ENCODE peak calls at places on chromosomes 16 and 17, in nine cellular contexts. W is HCT116, M is astrocyte of the cerebellum, N is ovary, V is pancreas, G is progenitor cell of endocrine pancreas, S is heart right ventricle, Y is cardiac muscle cell, Q is uterus. U is an unnamed sample.

GRCh38 chr17:77863814-77864161 is 94.7 kb upstream of the TNRC6C start:
- DNase-seq in W (no peak), M (no peak), N (no peak), V (peak; percentile 46), G (no peak), S (peak; percentile 69), Y (no peak), Q (peak; percentile 38), U (no peak)

GRCh38 chr16:49462989-49463371 is 89.4 kb downstream of the C16orf78 start:
- DNase-seq in W (no peak), M (no peak), N (no peak), V (no peak), G (no peak), S (no peak), Y (no peak), Q (no peak), U (no peak)

GRCh38 chr16:67542464-67542863 is 13.8 kb downstream of the RIPOR1 start:
- DNase-seq in W (peak; percentile 59), M (no peak), N (peak; percentile 35), V (no peak), G (no peak), S (no peak), Y (no peak), Q (no peak), U (no peak)

GRCh38 chr16:2782583-2783351 is 4.6 kb downstream of the PRSS33 start:
- DNase-seq in W (no peak), M (no peak), N (no peak), V (peak; percentile 52), G (no peak), S (no peak), Y (no peak), Q (peak; percentile 14), U (no peak)

GRCh38 chr17:19409509-19409908 is 1.5 kb upstream of the RNF112 start:
- DNase-seq in W (peak; percentile 64), M (peak; percentile 28), N (no peak), V (no peak), G (no peak), S (no peak), Y (no peak), Q (no peak), U (no peak)

GRCh38 chr16:5041604-5042133 is 7.9 kb upstream of the NAGPA start:
- DNase-seq in W (peak; percentile 58), M (peak; percentile 38), N (no peak), V (no peak), G (no peak), S (no peak), Y (no peak), Q (no peak), U (no peak)

GRCh38 chr16:71441348-71441781 is 489 bp downstream of the TLE7 start:
- DNase-seq in W (no peak), M (no peak), N (no peak), V (peak; percentile 66), G (no peak), S (no peak), Y (no peak), Q (no peak), U (no peak)

GRCh38 chr17:12756786-12757185 is 32.5 kb upstream of the ARHGAP44 start:
- DNase-seq in W (no peak), M (no peak), N (no peak), V (no peak), G (no peak), S (no peak), Y (no peak), Q (no peak), U (no peak)

GRCh38 chr17:4420692-4421131 is 13.0 kb upstream of the SPNS3 start:
- DNase-seq in W (peak; percentile 71), M (peak; percentile 40), N (no peak), V (no peak), G (peak; percentile 24), S (no peak), Y (peak; percentile 83), Q (peak; percentile 27), U (peak; percentile 23)

GRCh38 chr17:3894927-3895343 is 2.1 kb upstream of the CAMKK1 start:
- DNase-seq in W (no peak), M (no peak), N (no peak), V (no peak), G (no peak), S (no peak), Y (no peak), Q (no peak), U (no peak)

GRCh38 chr17:76866774-76867577 is 1.2 kb upstream of the MGAT5B start:
- DNase-seq in W (no peak), M (peak; percentile 20), N (no peak), V (no peak), G (no peak), S (no peak), Y (no peak), Q (no peak), U (no peak)

GRCh38 chr16:28932339-28933141 is 769 bp downstream of the CD19 start:
- DNase-seq in W (no peak), M (no peak), N (no peak), V (no peak), G (no peak), S (no peak), Y (no peak), Q (no peak), U (no peak)
- TF ChIP-seq CTCF in W (no peak), M (no peak), N (no peak), V (no peak), G (no peak), S (no peak), Y (no peak), Q (no peak), U (no peak)

DNA sequence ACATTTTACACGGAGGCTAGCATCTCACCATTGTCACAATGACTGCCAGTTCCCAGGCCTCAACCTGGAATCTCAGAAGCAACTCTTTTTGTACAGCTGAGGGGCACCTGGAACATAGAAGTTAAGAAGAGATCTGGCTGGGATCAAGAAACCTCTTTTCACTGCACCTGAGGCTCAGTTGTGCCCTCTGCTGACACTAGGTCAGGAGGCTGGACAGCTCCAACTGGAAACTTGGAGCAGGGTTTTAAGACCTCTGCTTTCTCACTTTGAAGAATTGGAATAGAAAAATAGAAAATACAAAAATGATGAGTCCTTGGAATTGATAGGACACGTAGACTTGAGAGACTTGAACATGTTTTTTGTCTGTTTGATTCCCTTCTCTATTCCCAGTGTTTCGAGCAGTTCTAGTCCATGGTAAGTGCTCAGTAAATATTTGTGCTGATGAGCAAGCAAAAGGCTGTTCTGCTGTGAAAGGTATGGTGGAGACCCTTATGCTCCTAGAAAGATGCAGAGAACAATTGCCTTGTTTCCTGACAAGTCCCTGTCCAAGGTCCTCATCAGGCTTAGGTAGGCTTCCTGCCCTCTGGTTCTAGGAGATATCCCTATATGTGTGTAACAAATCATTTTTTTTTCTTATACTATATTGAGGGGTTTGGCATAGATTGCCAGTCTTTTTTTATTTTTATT is 13.6 kb upstream of the PPM1D start:
- DNase-seq in W (no peak), M (no peak), N (no peak), V (no peak), G (no peak), S (no peak), Y (peak; percentile 56), Q (no peak), U (no peak)
- TF ChIP-seq CTCF in W (peak; percentile 50), M (peak; percentile 12), N (no peak), V (no peak), G (peak; percentile 41), S (no peak), Y (peak; percentile 45), Q (no peak), U (peak; percentile 33)

DNA sequence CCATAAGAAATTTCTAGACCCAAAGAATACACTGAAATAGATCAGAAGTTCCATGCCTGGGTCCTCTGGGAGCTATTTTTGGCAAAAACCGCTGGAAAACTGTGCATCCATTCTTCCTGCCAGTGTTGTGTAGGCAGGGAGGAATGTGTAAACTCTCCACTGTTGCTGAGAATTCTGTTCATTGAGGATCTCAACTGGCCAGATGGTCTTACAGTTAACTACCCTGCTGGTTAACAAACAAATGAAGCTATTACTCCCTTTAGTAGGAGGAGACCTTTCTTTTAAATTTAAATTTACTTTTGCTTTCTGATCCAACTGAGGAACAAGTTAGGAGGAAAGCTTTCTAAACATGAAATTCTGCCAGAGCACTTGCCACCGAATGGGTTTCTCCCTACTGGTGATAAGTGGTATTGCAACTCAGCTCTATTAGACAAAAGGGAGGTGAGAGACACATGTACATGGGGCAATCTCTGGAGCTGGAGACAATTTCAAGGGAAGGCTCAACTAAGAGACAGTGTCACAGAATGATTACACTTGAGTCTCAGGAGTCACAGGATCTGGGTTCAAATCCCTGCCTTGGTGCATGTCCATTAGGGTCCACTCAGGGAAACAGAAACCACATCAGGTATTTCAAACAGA is 37.6 kb downstream of the SOCS1 start:
- DNase-seq in W (no peak), M (no peak), N (no peak), V (no peak), G (no peak), S (no peak), Y (no peak), Q (no peak), U (no peak)
- TF ChIP-seq CTCF in W (peak; percentile 92), M (peak; percentile 57), N (no peak), V (peak; percentile 30), G (peak; percentile 49), S (no peak), Y (peak; percentile 54), Q (no peak), U (peak; percentile 30)

GRCh38 chr16:685967-686366 is 1.8 kb upstream of the JMJD8 start:
- DNase-seq in W (no peak), M (no peak), N (peak; percentile 57), V (no peak), G (no peak), S (no peak), Y (peak; percentile 52), Q (no peak), U (no peak)
- TF ChIP-seq CTCF in W (peak; percentile 69), M (peak; percentile 47), N (no peak), V (peak; percentile 30), G (peak; percentile 52), S (no peak), Y (peak; percentile 44), Q (no peak), U (peak; percentile 35)

GRCh38 chr16:22687031-22687530 is 126.9 kb upstream of the HS3ST2 start:
- DNase-seq in W (no peak), M (no peak), N (no peak), V (no peak), G (no peak), S (no peak), Y (no peak), Q (no peak), U (no peak)
- TF ChIP-seq CTCF in W (no peak), M (no peak), N (no peak), V (no peak), G (no peak), S (no peak), Y (no peak), Q (no peak), U (no peak)